ENCODE peak calls at places on chromosomes 16 and 17, in eight cellular contexts. N, E, D, I, R, U, C and V are unnamed samples.

GRCh38 chr17:32503251-32504165 is 16.7 kb downstream of the CDK5R1 start:
- DNase-seq in N (peak), E (no peak), D (no peak), I (no peak), R (no peak), U (no peak), C (no peak), V (no peak)

GRCh38 chr16:4263504-4264436 is 9.1 kb downstream of the TFAP4 start:
- DNase-seq in N (peak), E (no peak), D (peak), I (peak), R (peak), U (peak), C (peak), V (no peak)

GRCh38 chr17:9529033-9529748 is 46.4 kb downstream of the STX8 start:
- DNase-seq in N (peak), E (no peak), D (no peak), I (no peak), R (no peak), U (peak), C (peak), V (no peak)

GRCh38 chr17:41935641-41936040 is 5.2 kb downstream of the ODAD4 start:
- DNase-seq in N (no peak), E (no peak), D (no peak), I (no peak), R (no peak), U (no peak), C (no peak), V (no peak)

GRCh38 chr16:19607610-19608280 is 52.2 kb downstream of the VPS35L start:
- DNase-seq in N (no peak), E (peak), D (no peak), I (no peak), R (no peak), U (peak), C (peak), V (no peak)

GRCh38 chr17:43456661-43457361 is 27.0 kb upstream of the DHX8 start:
- DNase-seq in N (peak), E (no peak), D (peak), I (no peak), R (no peak), U (no peak), C (peak), V (peak)

GRCh38 chr16:55189975-55190636 is 133.9 kb upstream of the IRX6 start:
- DNase-seq in N (no peak), E (no peak), D (no peak), I (no peak), R (no peak), U (no peak), C (no peak), V (no peak)

GRCh38 chr16:54197758-54198157 is 88.8 kb downstream of the IRX3 start:
- DNase-seq in N (no peak), E (no peak), D (no peak), I (no peak), R (no peak), U (no peak), C (no peak), V (no peak)

GRCh38 chr17:14871921-14872320 is 393.2 kb downstream of the PMP22 start:
- DNase-seq in N (peak), E (no peak), D (no peak), I (no peak), R (no peak), U (peak), C (no peak), V (no peak)

GRCh38 chr17:37255434-37255833 is 120.4 kb upstream of the C17orf78 start:
- DNase-seq in N (no peak), E (no peak), D (no peak), I (no peak), R (no peak), U (no peak), C (no peak), V (no peak)

GRCh38 chr17:40843242-40843641 is 20.8 kb upstream of the KRT10 start:
- DNase-seq in N (no peak), E (no peak), D (no peak), I (no peak), R (no peak), U (no peak), C (no peak), V (no peak)

GRCh38 chr17:17874478-17874877 is 37.7 kb upstream of the SREBF1 start:
- DNase-seq in N (peak), E (no peak), D (no peak), I (no peak), R (no peak), U (peak), C (peak), V (no peak)

GRCh38 chr16:30998852-30999761 is 11.3 kb downstream of the STX1B start:
- DNase-seq in N (no peak), E (no peak), D (no peak), I (no peak), R (no peak), U (no peak), C (no peak), V (no peak)

GRCh38 chr16:79336437-79337229 is 263.9 kb downstream of the MAF start:
- DNase-seq in N (peak), E (no peak), D (no peak), I (no peak), R (no peak), U (no peak), C (no peak), V (no peak)

GRCh38 chr16:23039118-23039517 is 110.1 kb downstream of the USP31 start:
- DNase-seq in N (no peak), E (no peak), D (no peak), I (no peak), R (no peak), U (no peak), C (no peak), V (no peak)

GRCh38 chr17:15917439-15918027 is 27.4 kb upstream of the ADORA2B start:
- DNase-seq in N (no peak), E (no peak), D (no peak), I (peak), R (no peak), U (no peak), C (no peak), V (no peak)

GRCh38 chr17:56737741-56738161 is 96.0 kb downstream of the C17orf67 start:
- DNase-seq in N (peak), E (peak), D (no peak), I (no peak), R (peak), U (peak), C (no peak), V (no peak)

GRCh38 chr17:72345536-72345935 is 224.7 kb downstream of the SOX9 start:
- DNase-seq in N (no peak), E (no peak), D (no peak), I (no peak), R (no peak), U (no peak), C (no peak), V (no peak)

GRCh38 chr17:41615454-41615853 is 2.9 kb upstream of the KRT16 start:
- DNase-seq in N (no peak), E (no peak), D (no peak), I (no peak), R (no peak), U (no peak), C (no peak), V (no peak)

GRCh38 chr17:69555056-69555455 is 140.6 kb downstream of the MAP2K6 start:
- DNase-seq in N (no peak), E (no peak), D (no peak), I (no peak), R (no peak), U (no peak), C (no peak), V (no peak)

GRCh38 chr17:69552986-69553667 is 138.6 kb downstream of the MAP2K6 start:
- DNase-seq in N (no peak), E (no peak), D (no peak), I (no peak), R (no peak), U (no peak), C (no peak), V (no peak)

GRCh38 chr17:69547947-69548346 is 133.4 kb downstream of the MAP2K6 start:
- DNase-seq in N (no peak), E (no peak), D (no peak), I (no peak), R (no peak), U (no peak), C (no peak), V (no peak)

GRCh38 chr17:69547230-69547629 is 132.7 kb downstream of the MAP2K6 start:
- DNase-seq in N (no peak), E (no peak), D (no peak), I (no peak), R (no peak), U (no peak), C (no peak), V (no peak)

DNA sequence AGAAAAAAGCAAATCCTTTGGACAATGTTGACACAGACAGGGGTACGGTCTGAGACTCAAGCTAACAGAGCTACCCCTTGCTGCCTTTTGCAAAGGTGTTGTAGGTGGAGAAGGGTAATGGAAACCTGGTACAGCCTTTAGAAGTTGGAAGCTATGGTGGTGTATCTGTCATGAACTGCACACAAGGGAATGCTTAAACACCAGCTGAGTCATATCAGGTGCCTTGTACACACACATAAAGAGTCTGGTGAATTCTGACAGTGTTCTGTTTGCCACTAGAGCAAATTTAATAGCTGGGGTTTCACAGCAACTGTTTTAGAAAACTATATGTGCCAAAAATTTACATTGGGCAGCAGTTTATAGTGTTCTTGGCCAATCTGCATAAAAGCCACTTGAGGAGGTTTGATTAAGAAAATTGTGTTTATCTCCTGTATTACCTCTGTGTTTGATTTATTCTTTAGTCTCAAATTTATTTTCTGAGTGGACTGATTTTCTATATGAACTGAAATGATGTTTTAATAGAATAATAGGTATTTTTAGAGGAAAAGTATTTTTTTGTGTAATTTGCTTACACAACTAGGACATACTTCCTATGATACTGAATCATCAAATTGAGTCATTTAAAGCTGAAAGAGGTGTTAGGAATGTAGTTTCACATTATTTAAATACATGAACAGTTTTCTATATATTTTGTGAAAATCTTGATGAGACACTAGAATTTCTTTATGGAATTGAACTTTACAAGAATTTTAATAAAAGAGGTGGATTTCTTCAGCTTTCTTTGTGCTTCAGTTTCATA is 136.9 kb downstream of the MAP2K6 start:
- DNase-seq in N (peak), E (no peak), D (no peak), I (no peak), R (no peak), U (no peak), C (no peak), V (no peak)
- TF ChIP-seq CTCF in N (no peak), E (no peak), D (no peak), I (no peak), R (no peak), U (no peak), C (no peak), V (no peak)

GRCh38 chr17:45227101-45227591 is 5.5 kb downstream of the FMNL1 start:
- DNase-seq in N (peak), E (no peak), D (no peak), I (peak), R (no peak), U (no peak), C (no peak), V (no peak)
- H3K4me3 ChIP-seq in N (no peak), E (no peak), D (no peak), I (peak), R (peak), U (no peak), C (no peak), V (peak)

GRCh38 chr16:66617010-66617434 is 12.5 kb downstream of the CMTM3 start:
- DNase-seq in N (no peak), E (no peak), D (no peak), I (no peak), R (no peak), U (no peak), C (no peak), V (no peak)

GRCh38 chr16:66617728-66618127 is 13.2 kb downstream of the CMTM3 start:
- DNase-seq in N (no peak), E (no peak), D (no peak), I (no peak), R (no peak), U (no peak), C (no peak), V (no peak)

GRCh38 chr16:66616169-66616568 is 11.7 kb downstream of the CMTM3 start:
- DNase-seq in N (no peak), E (no peak), D (no peak), I (no peak), R (no peak), U (no peak), C (no peak), V (no peak)

GRCh38 chr16:66618588-66618987 is 14.1 kb downstream of the CMTM3 start:
- DNase-seq in N (peak), E (peak), D (no peak), I (peak), R (no peak), U (peak), C (peak), V (peak)

DNA sequence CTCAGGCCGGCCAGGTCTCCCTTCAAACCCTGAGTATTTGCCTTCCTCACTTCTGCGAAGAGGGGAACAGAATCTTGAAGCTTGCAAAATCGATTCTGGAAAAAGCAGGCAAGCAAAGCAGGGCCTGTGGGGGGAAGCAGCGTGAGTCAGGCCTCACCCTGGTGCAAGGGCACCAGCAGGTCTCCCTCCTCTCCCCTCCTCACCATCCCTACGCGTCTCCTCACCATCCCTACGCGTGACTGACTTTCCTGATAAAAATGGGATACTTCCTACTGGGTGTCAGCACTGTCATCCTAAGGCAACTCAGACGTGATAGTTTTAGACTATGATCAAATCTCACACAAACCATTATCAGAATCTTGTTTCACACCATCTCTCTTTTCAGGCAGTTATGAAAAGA is 12.1 kb downstream of the CMTM3 start:
- DNase-seq in N (no peak), E (no peak), D (no peak), I (no peak), R (no peak), U (no peak), C (no peak), V (no peak)
- TF ChIP-seq CTCF in N (no peak), E (no peak), D (no peak), I (no peak), R (no peak), U (no peak), C (no peak), V (no peak)

GRCh38 chr17:2828396-2829038 is 32.3 kb downstream of the RAP1GAP2 start:
- DNase-seq in N (peak), E (no peak), D (peak), I (peak), R (peak), U (peak), C (peak), V (no peak)
- H3K4me3 ChIP-seq in N (no peak), E (no peak), D (no peak), I (no peak), R (no peak), U (no peak), C (no peak), V (no peak)

DNA sequence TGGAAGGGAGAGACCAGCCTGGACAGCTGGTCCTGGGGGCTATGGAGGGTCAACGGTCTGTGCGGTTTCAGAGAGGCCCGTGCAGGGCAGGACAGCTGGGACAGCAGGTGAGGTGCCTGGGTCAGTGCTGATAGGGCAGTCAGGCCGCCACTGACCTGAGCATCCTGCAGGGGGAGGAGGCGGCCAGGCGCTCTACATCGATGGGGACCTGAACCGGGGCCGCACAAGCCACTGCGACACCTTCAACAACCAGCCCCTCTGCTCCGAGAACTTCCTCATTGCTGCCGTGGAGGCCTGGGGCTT is 13.2 kb upstream of the ATP6V0C start:
- DNase-seq in N (no peak), E (no peak), D (no peak), I (peak), R (no peak), U (no peak), C (no peak), V (no peak)
- TF ChIP-seq CTCF in N (no peak), E (peak), D (no peak), I (no peak), R (no peak), U (no peak), C (no peak), V (no peak)

GRCh38 chr16:66266436-66267286 is 99.8 kb upstream of the CDH5 start:
- DNase-seq in N (peak), E (no peak), D (no peak), I (peak), R (peak), U (peak), C (peak), V (peak)
- H3K4me3 ChIP-seq in N (no peak), E (no peak), D (no peak), I (no peak), R (no peak), U (no peak), C (no peak), V (no peak)

DNA sequence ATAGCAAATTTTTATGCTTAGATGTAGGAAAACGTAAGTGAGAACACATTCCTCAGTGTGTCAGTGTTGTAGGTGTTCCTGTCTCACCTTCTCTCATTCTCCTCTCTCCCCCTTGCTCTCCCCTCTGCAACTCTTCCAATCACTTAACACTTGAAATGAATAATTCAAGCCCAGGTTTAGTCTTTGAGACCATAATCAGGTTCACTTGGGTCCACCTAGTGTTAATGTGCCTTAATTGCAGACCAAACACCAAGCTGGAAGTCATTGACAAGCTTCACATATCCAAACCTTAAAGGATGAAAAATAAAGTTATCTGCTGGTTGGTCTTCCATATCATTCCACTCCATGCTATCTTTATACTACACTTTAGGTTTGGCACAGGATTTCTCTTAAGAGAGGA is 37.0 kb downstream of the STXBP4 start:
- DNase-seq in N (peak), E (no peak), D (no peak), I (no peak), R (no peak), U (peak), C (peak), V (no peak)
- TF ChIP-seq CTCF in N (peak), E (peak), D (peak), I (peak), R (no peak), U (peak), C (peak), V (no peak)

GRCh38 chr17:64448665-64449512 is at the start of gene MILR1:
- DNase-seq in N (peak), E (no peak), D (no peak), I (no peak), R (no peak), U (peak), C (peak), V (peak)
- H3K4me3 ChIP-seq in N (peak), E (no peak), D (no peak), I (peak), R (no peak), U (peak), C (no peak), V (no peak)

DNA sequence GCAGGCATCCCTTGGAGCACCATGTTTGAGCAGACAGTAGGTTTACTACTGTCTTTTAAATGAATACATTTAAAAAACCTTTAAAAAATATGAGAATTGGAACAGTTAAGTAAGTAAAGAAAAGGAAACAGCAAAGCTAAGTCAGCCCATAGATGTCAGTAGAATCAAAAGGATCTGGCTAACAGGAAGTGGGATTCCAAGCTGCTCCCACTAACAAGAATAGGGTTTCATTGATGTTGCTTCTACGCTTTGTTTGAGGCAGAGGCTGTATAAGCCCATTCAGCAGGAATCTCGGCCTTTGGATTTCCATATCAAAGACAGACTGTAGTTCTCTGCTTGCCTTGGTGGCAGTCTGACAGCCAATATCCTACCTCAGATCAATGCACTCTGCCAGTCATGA is 122.9 kb upstream of the ELAC2 start:
- DNase-seq in N (peak), E (no peak), D (no peak), I (no peak), R (no peak), U (peak), C (no peak), V (no peak)
- TF ChIP-seq CTCF in N (peak), E (no peak), D (no peak), I (no peak), R (no peak), U (no peak), C (no peak), V (no peak)